ENCODE peak calls at places on chromosomes 4 and X, in nine cellular contexts. S is LNCaP clone FGC, U is AG10803, X is astrocyte of the spinal cord, O is BE2C, P is dorsolateral prefrontal cortex, B is fibroblast of mammary gland, F is D721Med, A is Caco-2. M is an unnamed sample.

GRCh38 chr4:152360045-152360410 is 175.9 kb downstream of the FBXW7 start:
- DNase-seq in S (no peak), U (peak; percentile 31), X (peak; percentile 13), O (no peak), P (no peak), B (peak; percentile 45), F (no peak), A (no peak), M (no peak)

GRCh38 chr4:6974138-6974848 is 64.7 kb downstream of the TBC1D14 start:
- DNase-seq in S (no peak), U (peak; percentile 86), X (peak; percentile 85), O (peak; percentile 83), P (peak; percentile 90), B (peak; percentile 87), F (peak; percentile 74), A (peak; percentile 77), M (peak; percentile 86)

GRCh38 chr4:58286335-58286734 is 1176.2 kb upstream of the IGFBP7 start:
- DNase-seq in S (peak; percentile 67), U (no peak), X (no peak), O (no peak), P (no peak), B (no peak), F (no peak), A (no peak), M (no peak)

GRCh38 chr4:87011340-87012034 is 76.7 kb downstream of the AFF1 start:
- DNase-seq in S (no peak), U (peak; percentile 79), X (peak; percentile 83), O (no peak), P (no peak), B (peak; percentile 93), F (no peak), A (no peak), M (no peak)

GRCh38 chr4:151983854-151984253 is 223.0 kb upstream of the GATB start:
- DNase-seq in S (peak; percentile 6), U (no peak), X (peak; percentile 15), O (no peak), P (no peak), B (no peak), F (no peak), A (no peak), M (no peak)

GRCh38 chrX:413322-414201 is 26.9 kb upstream of the PPP2R3B start:
- DNase-seq in S (no peak), U (peak; percentile 25), X (peak; percentile 50), O (no peak), P (no peak), B (no peak), F (no peak), A (no peak), M (no peak)

GRCh38 chr4:43380093-43380492 is 487.6 kb downstream of the GRXCR1 start:
- DNase-seq in S (no peak), U (no peak), X (no peak), O (no peak), P (no peak), B (peak; percentile 7), F (no peak), A (no peak), M (no peak)

GRCh38 chr4:10090467-10091250 is 25.9 kb downstream of the WDR1 start:
- DNase-seq in S (no peak), U (no peak), X (no peak), O (no peak), P (no peak), B (no peak), F (no peak), A (no peak), M (no peak)

GRCh38 chr4:16607241-16607640 is 291.2 kb downstream of the LDB2 start:
- DNase-seq in S (no peak), U (peak; percentile 32), X (no peak), O (no peak), P (no peak), B (peak; percentile 43), F (no peak), A (no peak), M (no peak)

GRCh38 chr4:13647012-13647411 is 19.5 kb upstream of the BOD1L1 start:
- DNase-seq in S (no peak), U (no peak), X (no peak), O (no peak), P (no peak), B (no peak), F (no peak), A (no peak), M (no peak)

GRCh38 chr4:13641084-13641483 is 13.6 kb upstream of the BOD1L1 start:
- DNase-seq in S (no peak), U (no peak), X (no peak), O (no peak), P (no peak), B (no peak), F (no peak), A (no peak), M (no peak)

GRCh38 chr4:13642576-13642975 is 15.1 kb upstream of the BOD1L1 start:
- DNase-seq in S (no peak), U (peak; percentile 37), X (peak; percentile 79), O (no peak), P (peak; percentile 51), B (peak; percentile 76), F (no peak), A (no peak), M (no peak)

GRCh38 chr4:13642163-13642562 is 14.6 kb upstream of the BOD1L1 start:
- DNase-seq in S (no peak), U (peak; percentile 21), X (peak; percentile 82), O (no peak), P (no peak), B (peak; percentile 75), F (no peak), A (no peak), M (no peak)

DNA sequence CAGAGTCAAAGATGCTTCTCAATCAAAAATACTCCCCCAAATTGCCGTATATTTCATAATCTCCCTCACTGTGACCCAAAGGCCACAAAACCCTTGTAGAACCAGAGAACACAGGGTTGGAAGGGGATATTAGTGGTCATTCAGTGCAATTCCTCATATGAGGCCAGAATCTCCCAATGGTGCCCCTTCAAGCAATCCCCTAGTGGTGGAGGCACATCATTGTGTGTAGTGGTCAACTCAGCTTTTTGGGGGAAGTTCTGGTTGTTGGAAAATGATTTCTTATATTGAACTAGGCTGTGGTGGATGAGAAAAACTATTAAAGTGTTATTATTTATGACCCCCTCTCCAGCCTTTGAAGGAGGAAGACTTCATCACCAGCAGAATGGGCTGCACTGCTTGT is 17.6 kb upstream of the BOD1L1 start:
- DNase-seq in S (no peak), U (no peak), X (no peak), O (no peak), P (no peak), B (no peak), F (no peak), A (no peak), M (no peak)
- TF ChIP-seq CTCF in S (no peak), U (peak; percentile 10), X (peak; percentile 11), O (peak; percentile 32), P (no peak), B (peak; percentile 27), F (no peak), A (no peak), M (no peak)

GRCh38 chrX:17689971-17690409 is 47.3 kb upstream of the SCML1 start:
- DNase-seq in S (peak; percentile 26), U (peak; percentile 82), X (peak; percentile 77), O (peak; percentile 56), P (peak; percentile 47), B (peak; percentile 73), F (peak; percentile 20), A (peak; percentile 42), M (peak; percentile 57)
- TF ChIP-seq CTCF in S (peak; percentile 67), U (peak; percentile 66), X (peak; percentile 67), O (peak; percentile 65), P (peak; percentile 75), B (peak; percentile 72), F (peak; percentile 61), A (peak; percentile 45), M (peak; percentile 79)

GRCh38 chrX:131725001-131725654 is 181.3 kb downstream of the OR13H1 start:
- DNase-seq in S (no peak), U (no peak), X (no peak), O (no peak), P (no peak), B (no peak), F (no peak), A (no peak), M (no peak)

GRCh38 chrX:131729295-131729694 is 185.4 kb downstream of the OR13H1 start:
- DNase-seq in S (no peak), U (no peak), X (peak; percentile 88), O (no peak), P (peak; percentile 94), B (peak; percentile 86), F (no peak), A (no peak), M (peak; percentile 53)

GRCh38 chrX:131724292-131724691 is 180.4 kb downstream of the OR13H1 start:
- DNase-seq in S (no peak), U (no peak), X (no peak), O (no peak), P (no peak), B (no peak), F (no peak), A (no peak), M (no peak)

GRCh38 chrX:131727778-131728177 is 183.9 kb downstream of the OR13H1 start:
- DNase-seq in S (no peak), U (no peak), X (no peak), O (no peak), P (no peak), B (no peak), F (no peak), A (no peak), M (no peak)

DNA sequence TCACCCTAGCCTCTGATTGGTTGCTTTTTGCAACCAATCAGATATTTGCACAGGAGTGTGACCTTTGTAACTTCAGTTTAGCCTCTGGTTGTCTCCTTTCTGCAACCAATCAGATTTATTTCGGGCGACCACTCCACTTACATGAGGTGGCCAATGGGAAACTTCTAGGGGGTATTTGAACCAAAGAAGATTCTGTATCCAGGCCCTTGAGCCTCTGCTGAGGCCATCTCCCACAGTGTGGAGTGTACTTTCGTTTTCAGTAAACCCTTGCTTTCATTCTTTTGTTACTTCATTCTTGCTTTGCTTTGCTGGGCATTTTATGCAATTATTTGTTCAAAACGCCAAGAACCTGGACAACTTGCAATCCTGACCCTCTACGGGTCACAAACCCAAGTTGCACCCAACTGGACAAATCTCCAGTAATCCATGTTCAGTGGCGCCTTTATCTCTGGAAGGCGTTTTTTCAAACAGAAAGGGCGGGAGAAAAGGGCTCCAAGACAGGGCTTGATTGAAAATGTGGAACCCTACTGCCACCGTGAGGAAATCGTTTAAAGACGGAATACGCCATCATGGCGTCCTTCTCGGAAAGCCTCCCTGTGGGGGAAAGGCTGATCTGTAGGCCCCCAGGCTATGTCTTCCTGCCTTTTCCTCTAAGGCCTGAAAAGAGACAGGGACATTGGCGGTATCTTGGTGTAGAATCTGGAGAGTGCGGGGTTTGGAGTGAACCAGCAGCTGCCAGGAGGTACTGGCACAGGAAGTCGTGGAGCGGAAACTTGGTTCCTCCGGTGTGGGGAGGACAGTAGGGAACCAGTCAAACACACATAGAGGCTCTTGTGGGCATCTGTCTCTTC is 184.6 kb downstream of the OR13H1 start:
- DNase-seq in S (no peak), U (no peak), X (peak; percentile 89), O (no peak), P (peak; percentile 79), B (peak; percentile 88), F (no peak), A (no peak), M (peak; percentile 31)
- TF ChIP-seq CTCF in S (no peak), U (no peak), X (peak; percentile 20), O (no peak), P (no peak), B (peak; percentile 39), F (no peak), A (no peak), M (peak; percentile 60)

DNA sequence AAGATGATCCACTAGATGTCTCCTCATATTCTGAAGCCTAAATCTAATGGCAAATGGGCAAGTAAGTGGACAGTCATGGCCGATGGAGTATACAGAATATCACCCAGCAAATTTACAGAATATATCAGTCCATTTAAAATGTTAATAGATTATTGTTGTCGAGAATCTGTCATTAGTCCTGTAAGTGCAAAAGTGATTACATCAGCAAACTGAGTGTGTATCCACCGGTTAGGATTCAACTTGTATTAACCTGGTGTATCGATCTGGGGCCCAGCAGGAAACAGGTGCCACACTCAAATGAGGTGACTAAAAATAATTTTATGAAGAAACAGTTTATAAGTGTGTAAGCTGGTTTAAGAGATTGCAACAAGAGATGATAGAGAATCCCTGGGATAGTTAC is 367.9 kb upstream of the FAM47C start:
- DNase-seq in S (no peak), U (no peak), X (no peak), O (no peak), P (no peak), B (no peak), F (no peak), A (no peak), M (no peak)
- TF ChIP-seq CTCF in S (peak; percentile 6), U (no peak), X (no peak), O (no peak), P (no peak), B (no peak), F (no peak), A (no peak), M (no peak)